ENCODE peak calls at places on chromosomes 3 and 15, in six cellular contexts. N is HCT116, O is HL-60, K is SK-N-SH, L is HepG2, A is K562. W is an unnamed sample.
A peak's percentile ranks its signal among the peaks of the same experiment; 100 is the strongest.

GRCh38 chr3:120568624-120569023 is 27.5 kb upstream of the NDUFB4 start:
- DNase-seq in N (no peak), O (no peak), K (no peak), L (no peak), A (no peak), W (no peak)

GRCh38 chr15:92049290-92050008 is 195.9 kb downstream of the SLCO3A1 start:
- DNase-seq in N (no peak), O (no peak), K (no peak), L (no peak), A (no peak), W (no peak)

GRCh38 chr15:46280753-46281521 is 646.1 kb downstream of the SQOR start:
- DNase-seq in N (no peak), O (no peak), K (peak; percentile 23), L (no peak), A (no peak), W (no peak)

GRCh38 chr3:190694335-190695001 is 168.0 kb downstream of the GMNC start:
- DNase-seq in N (no peak), O (no peak), K (no peak), L (no peak), A (no peak), W (no peak)

GRCh38 chr3:158918008-158918407 is 116.2 kb downstream of the MFSD1 start:
- DNase-seq in N (peak; percentile 52), O (peak; percentile 6), K (peak; percentile 58), L (peak; percentile 45), A (peak; percentile 55), W (peak; percentile 30)

GRCh38 chr3:193853511-193854219 is 260.7 kb downstream of the OPA1 start:
- DNase-seq in N (no peak), O (no peak), K (no peak), L (no peak), A (peak; percentile 95), W (no peak)

GRCh38 chr15:44243146-44243545 is 45.4 kb upstream of the GOLM2 start:
- DNase-seq in N (no peak), O (no peak), K (peak; percentile 48), L (no peak), A (no peak), W (no peak)

GRCh38 chr15:67947254-67948039 is 106.7 kb upstream of the PIAS1 start:
- DNase-seq in N (no peak), O (no peak), K (no peak), L (peak; percentile 37), A (no peak), W (no peak)

GRCh38 chr3:104460477-104461406 is 906.0 kb upstream of the ALCAM start:
- DNase-seq in N (peak; percentile 35), O (no peak), K (no peak), L (no peak), A (no peak), W (no peak)

GRCh38 chr3:4695846-4696245 is 202.7 kb downstream of the ITPR1 start:
- DNase-seq in N (no peak), O (no peak), K (no peak), L (no peak), A (no peak), W (no peak)

GRCh38 chr3:163315786-163316185 is 1762.5 kb downstream of the SI start:
- DNase-seq in N (no peak), O (no peak), K (no peak), L (no peak), A (no peak), W (peak; percentile 7)

GRCh38 chr3:62542185-62542584 is 168.8 kb upstream of the FEZF2 start:
- DNase-seq in N (no peak), O (no peak), K (no peak), L (no peak), A (no peak), W (no peak)

GRCh38 chr3:16151109-16151508 is 23.4 kb upstream of the GALNT15 start:
- DNase-seq in N (no peak), O (no peak), K (no peak), L (no peak), A (peak; percentile 34), W (no peak)

GRCh38 chr3:169476289-169476688 is 187.2 kb downstream of the MECOM start:
- DNase-seq in N (no peak), O (no peak), K (no peak), L (no peak), A (no peak), W (no peak)

GRCh38 chr3:160126046-160126445 is 99.2 kb upstream of the C3orf80 start:
- DNase-seq in N (no peak), O (no peak), K (no peak), L (no peak), A (no peak), W (no peak)

GRCh38 chr3:189995129-189995528 is 125.6 kb downstream of the P3H2 start:
- DNase-seq in N (no peak), O (no peak), K (no peak), L (no peak), A (no peak), W (no peak)

GRCh38 chr3:189756651-189757078 is 125.5 kb downstream of the TP63 start:
- DNase-seq in N (no peak), O (no peak), K (no peak), L (no peak), A (no peak), W (peak; percentile 17)

GRCh38 chr3:53728606-53729005 is 117.6 kb downstream of the CHDH start:
- DNase-seq in N (no peak), O (no peak), K (no peak), L (no peak), A (no peak), W (no peak)

GRCh38 chr3:3191675-3192480 is 12.4 kb upstream of the CRBN start:
- DNase-seq in N (no peak), O (no peak), K (no peak), L (no peak), A (peak; percentile 86), W (no peak)

DNA sequence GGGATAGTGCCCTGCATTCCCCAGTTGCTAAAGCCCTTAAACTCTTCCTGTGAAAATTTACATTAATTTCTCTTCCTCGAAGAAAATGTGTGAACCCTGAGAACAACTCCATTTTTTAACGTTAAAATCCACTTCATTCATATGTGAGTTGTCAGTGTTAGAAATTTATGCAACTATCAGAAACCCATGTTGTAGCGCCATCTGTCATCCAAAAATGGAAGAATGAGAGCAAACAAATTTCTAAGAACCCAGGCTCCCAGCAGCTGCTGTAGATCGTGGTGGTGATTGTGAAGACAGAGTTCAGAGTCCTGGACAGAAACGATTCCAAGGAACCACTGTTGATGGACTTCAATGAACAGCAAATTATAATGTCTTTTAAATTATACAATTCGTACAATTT is 179.7 kb upstream of the NDN start:
- DNase-seq in N (no peak), O (no peak), K (peak; percentile 24), L (peak; percentile 30), A (peak; percentile 34), W (no peak)
- TF ChIP-seq CTCF in N (no peak), O (no peak), K (peak; percentile 57), L (peak; percentile 60), A (peak; percentile 15), W (peak; percentile 45)

GRCh38 chr15:97052526-97052925 is 722.0 kb downstream of the NR2F2 start:
- DNase-seq in N (no peak), O (no peak), K (no peak), L (no peak), A (no peak), W (no peak)
- TF ChIP-seq REST in N (no peak), O (no peak), K (no peak), L (no peak), A (no peak), W (no peak)

DNA sequence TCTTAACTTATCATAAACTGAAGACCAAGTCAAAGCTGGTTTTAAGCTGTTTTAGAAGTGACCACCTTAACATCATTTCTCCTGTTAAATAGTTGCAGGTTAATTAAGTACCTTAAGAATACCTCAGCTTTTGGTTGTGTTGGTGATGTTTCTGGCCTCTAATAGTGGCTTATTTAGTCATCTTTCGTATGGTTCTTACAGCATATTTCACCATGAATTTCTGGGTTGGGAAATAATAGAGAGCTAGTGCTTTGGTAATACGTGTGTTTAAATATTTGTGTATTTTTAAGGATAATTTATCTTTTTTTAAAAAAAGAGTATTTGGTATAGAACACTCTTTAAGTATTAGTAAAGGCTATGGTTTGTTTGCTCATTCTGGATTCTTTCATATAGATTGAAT is 1.6 kb downstream of the RAB8B start:
- DNase-seq in N (no peak), O (no peak), K (no peak), L (no peak), A (no peak), W (no peak)
- H3K4me3 ChIP-seq in N (no peak overlapping the region), O (no peak overlapping the region), K (no peak overlapping the region), L (no peak overlapping the region), A (peak overlapping the region; percentile 87), W (no peak overlapping the region)

DNA sequence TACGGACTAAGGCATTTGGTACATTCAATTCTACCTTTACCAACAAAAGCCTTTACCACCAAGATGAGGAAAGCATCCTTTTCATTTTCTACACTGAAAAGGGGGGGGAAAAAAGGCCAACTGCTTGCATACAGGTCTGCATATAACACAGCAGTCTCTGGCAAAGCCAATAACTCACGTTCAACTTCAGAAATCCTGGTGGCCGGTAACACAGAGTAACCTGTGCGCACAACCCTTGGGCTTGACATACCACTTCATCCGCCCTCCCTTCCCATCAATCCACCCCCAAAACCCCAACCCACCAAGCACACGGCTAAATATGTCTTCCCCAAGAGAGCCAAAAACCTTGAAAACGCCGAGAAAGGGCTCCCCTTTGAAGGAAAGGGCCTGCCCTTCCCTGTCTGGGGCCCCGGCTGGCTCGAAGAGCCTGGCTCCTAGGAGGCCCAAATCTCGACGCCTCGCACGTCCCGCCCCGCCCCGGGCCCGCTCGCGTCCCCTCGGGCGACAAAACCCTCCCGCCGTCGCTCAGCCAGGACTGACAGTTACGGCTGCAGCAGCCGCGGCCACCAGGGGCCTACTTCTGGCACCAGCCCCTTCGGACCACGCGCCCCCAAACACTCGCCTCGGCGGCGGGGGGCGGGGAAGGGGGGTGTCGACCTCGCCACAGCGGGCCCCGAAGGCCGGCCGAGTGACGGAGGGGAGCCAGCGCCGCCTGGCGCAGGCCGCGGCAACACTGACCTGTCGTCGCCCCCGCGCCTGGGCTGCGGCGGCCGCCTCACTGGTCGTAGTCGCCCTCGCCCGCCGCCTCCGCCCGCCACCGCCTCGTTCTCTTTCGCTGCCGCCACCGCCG is 848 bp downstream of the UBE3A start:
- DNase-seq in N (peak; percentile 3), O (no peak), K (peak; percentile 79), L (peak; percentile 25), A (peak; percentile 74), W (no peak)
- TF ChIP-seq CTCF in N (no peak), O (no peak), K (peak; percentile 43), L (peak; percentile 57), A (peak; percentile 58), W (peak; percentile 73)

GRCh38 chr3:127484601-127485388 is 105.7 kb downstream of the TPRA1 start:
- DNase-seq in N (no peak), O (no peak), K (peak; percentile 58), L (no peak), A (no peak), W (no peak)

GRCh38 chr3:127483005-127483641 is 107.4 kb downstream of the TPRA1 start:
- DNase-seq in N (no peak), O (no peak), K (no peak), L (no peak), A (no peak), W (no peak)

GRCh38 chr3:127485396-127486170 is 105.0 kb downstream of the TPRA1 start:
- DNase-seq in N (no peak), O (no peak), K (no peak), L (no peak), A (no peak), W (no peak)

GRCh38 chr3:127482216-127483004 is 108.1 kb downstream of the TPRA1 start:
- DNase-seq in N (no peak), O (no peak), K (no peak), L (no peak), A (no peak), W (no peak)

GRCh38 chr3:127483902-127484591 is 106.5 kb downstream of the TPRA1 start:
- DNase-seq in N (no peak), O (no peak), K (no peak), L (no peak), A (no peak), W (no peak)
- TF ChIP-seq REST in N (no peak), O (no peak), K (no peak), L (no peak), A (no peak), W (no peak)

W was measured in Panc1.